ENCODE peak calls at places on chromosomes 7 and 10, in six cellular contexts. One of them, this sample, is unnamed.

GRCh38 chr10:70381491-70382421 is 669 bp downstream of the LRRC20 start:
- DNase-seq in NCI-H1092: peak; percentile 73
- DNase-seq in ELR: peak; percentile 50
- DNase-seq in bronchial epithelial cell: no peak
- DNase-seq in AG08396: peak; percentile 60
- DNase-seq in GM04504: no peak
- DNase-seq in this sample: no peak

GRCh38 chr10:110758898-110759297 is 112.8 kb upstream of the PDCD4 start:
- DNase-seq in NCI-H1092: no peak
- DNase-seq in ELR: peak; percentile 71
- DNase-seq in bronchial epithelial cell: peak; percentile 67
- DNase-seq in AG08396: peak; percentile 45
- DNase-seq in GM04504: no peak
- DNase-seq in this sample: no peak

GRCh38 chr10:42990721-42991441 is 86.0 kb upstream of the RET start:
- DNase-seq in NCI-H1092: no peak
- DNase-seq in ELR: no peak
- DNase-seq in bronchial epithelial cell: no peak
- DNase-seq in AG08396: no peak
- DNase-seq in GM04504: no peak
- DNase-seq in this sample: no peak

GRCh38 chr10:127300868-127301321 is 104.5 kb upstream of the INSYN2A start:
- DNase-seq in NCI-H1092: no peak
- DNase-seq in ELR: no peak
- DNase-seq in bronchial epithelial cell: no peak
- DNase-seq in AG08396: no peak
- DNase-seq in GM04504: no peak
- DNase-seq in this sample: no peak

GRCh38 chr7:74483402-74484336 is 30.0 kb downstream of the GTF2IRD1 start:
- DNase-seq in NCI-H1092: no peak
- DNase-seq in ELR: peak; percentile 77
- DNase-seq in bronchial epithelial cell: peak; percentile 69
- DNase-seq in AG08396: no peak
- DNase-seq in GM04504: peak; percentile 11
- DNase-seq in this sample: no peak

GRCh38 chr10:123608047-123608446 is 58.1 kb upstream of the GPR26 start:
- DNase-seq in NCI-H1092: no peak
- DNase-seq in ELR: no peak
- DNase-seq in bronchial epithelial cell: peak; percentile 5
- DNase-seq in AG08396: no peak
- DNase-seq in GM04504: no peak
- DNase-seq in this sample: no peak

GRCh38 chr10:132337019-132337418 is 5.0 kb downstream of the LRRC27 start:
- DNase-seq in NCI-H1092: no peak
- DNase-seq in ELR: no peak
- DNase-seq in bronchial epithelial cell: peak; percentile 7
- DNase-seq in AG08396: no peak
- DNase-seq in GM04504: no peak
- DNase-seq in this sample: no peak

GRCh38 chr10:94225589-94225988 is 137.2 kb downstream of the NOC3L start:
- DNase-seq in NCI-H1092: no peak
- DNase-seq in ELR: peak; percentile 26
- DNase-seq in bronchial epithelial cell: peak; percentile 24
- DNase-seq in AG08396: no peak
- DNase-seq in GM04504: no peak
- DNase-seq in this sample: no peak

GRCh38 chr7:77575187-77575586 is 38.1 kb downstream of the PTPN12 start:
- DNase-seq in NCI-H1092: no peak
- DNase-seq in ELR: no peak
- DNase-seq in bronchial epithelial cell: no peak
- DNase-seq in AG08396: no peak
- DNase-seq in GM04504: no peak
- DNase-seq in this sample: no peak

GRCh38 chr7:128347573-128348147 is 4.0 kb upstream of the RBM28 start:
- DNase-seq in NCI-H1092: peak; percentile 24
- DNase-seq in ELR: peak; percentile 61
- DNase-seq in bronchial epithelial cell: peak; percentile 44
- DNase-seq in AG08396: peak; percentile 72
- DNase-seq in GM04504: no peak
- DNase-seq in this sample: no peak

GRCh38 chr7:99383203-99383602 is 8.7 kb downstream of the ARPC1B start:
- DNase-seq in NCI-H1092: no peak
- DNase-seq in ELR: no peak
- DNase-seq in bronchial epithelial cell: no peak
- DNase-seq in AG08396: no peak
- DNase-seq in GM04504: no peak
- DNase-seq in this sample: no peak

GRCh38 chr7:37916673-37917660 is at the start of gene SFRP4:
- DNase-seq in NCI-H1092: peak; percentile 4
- DNase-seq in ELR: peak; percentile 25
- DNase-seq in bronchial epithelial cell: peak; percentile 38
- DNase-seq in AG08396: peak; percentile 50
- DNase-seq in GM04504: peak; percentile 47
- DNase-seq in this sample: no peak

GRCh38 chr10:46319383-46319782 is 32.6 kb downstream of the ANTXRL start:
- DNase-seq in NCI-H1092: no peak
- DNase-seq in ELR: no peak
- DNase-seq in bronchial epithelial cell: no peak
- DNase-seq in AG08396: no peak
- DNase-seq in GM04504: no peak
- DNase-seq in this sample: no peak

GRCh38 chr7:47392241-47392759 is 189.6 kb downstream of the TNS3 start:
- DNase-seq in NCI-H1092: no peak
- DNase-seq in ELR: no peak
- DNase-seq in bronchial epithelial cell: no peak
- DNase-seq in AG08396: peak; percentile 89
- DNase-seq in GM04504: peak; percentile 53
- DNase-seq in this sample: peak; percentile 70

GRCh38 chr7:152406491-152406890 is 29.3 kb downstream of the KMT2C start:
- DNase-seq in NCI-H1092: no peak
- DNase-seq in ELR: no peak
- DNase-seq in bronchial epithelial cell: no peak
- DNase-seq in AG08396: no peak
- DNase-seq in GM04504: no peak
- DNase-seq in this sample: no peak

GRCh38 chr10:86681047-86681446 is 12.7 kb downstream of the LDB3 start:
- DNase-seq in NCI-H1092: no peak
- DNase-seq in ELR: no peak
- DNase-seq in bronchial epithelial cell: no peak
- DNase-seq in AG08396: no peak
- DNase-seq in GM04504: no peak
- DNase-seq in this sample: no peak

GRCh38 chr10:113539789-113540188 is 13.1 kb upstream of the HABP2 start:
- DNase-seq in NCI-H1092: no peak
- DNase-seq in ELR: peak; percentile 57
- DNase-seq in bronchial epithelial cell: peak; percentile 47
- DNase-seq in AG08396: peak; percentile 71
- DNase-seq in GM04504: peak; percentile 46
- DNase-seq in this sample: no peak

GRCh38 chr7:139765143-139765542 is 12.7 kb downstream of the HIPK2 start:
- DNase-seq in NCI-H1092: no peak
- DNase-seq in ELR: no peak
- DNase-seq in bronchial epithelial cell: no peak
- DNase-seq in AG08396: no peak
- DNase-seq in GM04504: no peak
- DNase-seq in this sample: no peak

GRCh38 chr10:110429301-110429700 is 68.4 kb upstream of the DUSP5 start:
- DNase-seq in NCI-H1092: no peak
- DNase-seq in ELR: peak; percentile 38
- DNase-seq in bronchial epithelial cell: no peak
- DNase-seq in AG08396: no peak
- DNase-seq in GM04504: no peak
- DNase-seq in this sample: no peak

GRCh38 chr7:139358541-139359365 is 941 bp upstream of the LUC7L2 start:
- DNase-seq in NCI-H1092: no peak
- DNase-seq in ELR: peak; percentile 45
- DNase-seq in bronchial epithelial cell: peak; percentile 48
- DNase-seq in AG08396: no peak
- DNase-seq in GM04504: no peak
- DNase-seq in this sample: no peak

This sample was measured in AG04450.